ENCODE peak calls at places on chromosomes 13 and 19, in ten cellular contexts. D is cardiac muscle cell; U is CD8-positive, alpha-beta T cell; X is left ventricle myocardium inferior; L is heart left ventricle; Z is thyroid gland; S is hepatocyte; E is small intestine; W is neural progenitor cell; Q is CD4-positive, CD25-positive, alpha-beta regulatory T cell. N is an unnamed sample.

GRCh38 chr13:104782741-104783140 is 1716.5 kb upstream of the SLC10A2 start:
- DNase-seq in D (no peak), U (no peak), X (no peak), L (no peak), Z (no peak), S (no peak), E (no peak), W (no peak), Q (no peak), N (no peak)

GRCh38 chr13:75326173-75327131 is 155.5 kb downstream of the TBC1D4 start:
- DNase-seq in D (peak; percentile 76), U (peak; percentile 26), X (no peak), L (no peak), Z (no peak), S (peak; percentile 9), E (peak; percentile 25), W (no peak), Q (peak; percentile 86), N (peak; percentile 87)

GRCh38 chr19:45251452-45252354 is 632 bp downstream of the MARK4 start:
- DNase-seq in D (no peak), U (no peak), X (no peak), L (peak; percentile 70), Z (peak; percentile 11), S (peak; percentile 47), E (no peak), W (peak; percentile 74), Q (no peak), N (no peak)

GRCh38 chr19:49395581-49396407 is 7.7 kb downstream of the KASH5 start:
- DNase-seq in D (peak; percentile 39), U (no peak), X (no peak), L (no peak), Z (no peak), S (no peak), E (no peak), W (peak; percentile 63), Q (no peak), N (no peak)

GRCh38 chr19:1104452-1105216 is 840 bp downstream of the GPX4 start:
- DNase-seq in D (peak; percentile 80), U (peak; percentile 61), X (peak; percentile 80), L (peak; percentile 85), Z (peak; percentile 80), S (peak; percentile 93), E (peak; percentile 80), W (peak; percentile 92), Q (peak; percentile 71), N (peak; percentile 80)

GRCh38 chr13:74554581-74555290 is 420.5 kb upstream of the KLF12 start:
- DNase-seq in D (no peak), U (no peak), X (no peak), L (no peak), Z (no peak), S (no peak), E (no peak), W (no peak), Q (no peak), N (no peak)

GRCh38 chr19:45498411-45499195 is at the start of gene PPM1N:
- DNase-seq in D (peak; percentile 34), U (peak; percentile 64), X (no peak), L (no peak), Z (no peak), S (peak; percentile 63), E (no peak), W (peak; percentile 84), Q (peak; percentile 71), N (peak; percentile 62)

GRCh38 chr13:48853381-48854102 is 122.2 kb upstream of the FNDC3A start:
- DNase-seq in D (peak; percentile 39), U (no peak), X (no peak), L (no peak), Z (no peak), S (no peak), E (no peak), W (no peak), Q (no peak), N (no peak)

GRCh38 chr19:41548954-41549688 is 26.8 kb upstream of the CEACAM21 start:
- DNase-seq in D (peak; percentile 20), U (peak; percentile 62), X (no peak), L (no peak), Z (peak; percentile 9), S (no peak), E (peak; percentile 58), W (peak; percentile 48), Q (peak; percentile 75), N (peak; percentile 82)

GRCh38 chr13:109151255-109151654 is 521.8 kb downstream of the MYO16 start:
- DNase-seq in D (no peak), U (no peak), X (no peak), L (no peak), Z (no peak), S (no peak), E (no peak), W (no peak), Q (no peak), N (no peak)

GRCh38 chr19:16034958-16035560 is 41.2 kb upstream of the TPM4 start:
- DNase-seq in D (no peak), U (no peak), X (no peak), L (peak; percentile 57), Z (no peak), S (no peak), E (no peak), W (no peak), Q (no peak), N (no peak)

GRCh38 chr19:44855606-44856005 is 9.5 kb downstream of the NECTIN2 start:
- DNase-seq in D (no peak), U (no peak), X (no peak), L (no peak), Z (no peak), S (no peak), E (no peak), W (no peak), Q (no peak), N (no peak)

GRCh38 chr13:98888890-98889279 is 89.0 kb downstream of the DOCK9 start:
- DNase-seq in D (no peak), U (no peak), X (no peak), L (no peak), Z (no peak), S (no peak), E (no peak), W (no peak), Q (no peak), N (no peak)
- H3K4me1 ChIP-seq in D (peaks cover 11% of the 10 kb centered on the region), U (no peaks in the 10 kb centered on the region), X (peaks cover 47% of the 10 kb centered on the region), L (no peaks in the 10 kb centered on the region), Z (peaks cover 5% of the 10 kb centered on the region), S (peaks cover 12% of the 10 kb centered on the region), E (no peaks in the 10 kb centered on the region), W (peaks cover 9% of the 10 kb centered on the region), Q (no peaks in the 10 kb centered on the region), N (no peaks in the 10 kb centered on the region)

DNA sequence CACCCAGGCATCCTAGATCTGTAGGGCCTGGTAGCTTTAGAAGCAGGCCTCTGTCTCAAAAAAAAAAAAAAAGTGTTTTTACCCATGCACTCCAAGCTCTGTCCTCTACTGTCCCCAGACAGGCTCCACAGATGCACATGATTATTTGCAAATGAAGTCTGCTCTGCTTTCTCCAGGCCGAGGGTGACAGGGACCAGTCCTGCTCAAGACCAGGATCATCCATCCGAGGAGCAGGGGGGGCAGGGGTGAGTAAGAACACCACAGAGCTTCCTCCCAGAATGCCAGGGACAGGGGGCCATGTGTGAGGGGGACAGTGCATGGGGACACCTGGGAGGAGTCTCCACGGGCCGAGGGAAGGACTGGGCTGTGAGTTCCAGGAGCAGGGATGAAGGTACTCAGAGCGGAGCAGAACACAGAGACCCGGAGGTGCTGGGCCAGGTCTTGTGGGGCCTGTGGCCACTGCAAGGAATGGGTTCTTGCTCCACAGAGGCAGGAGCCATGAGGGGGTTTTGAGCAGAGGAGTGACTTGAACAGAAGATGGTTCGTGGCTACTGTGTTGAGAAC is 51.6 kb downstream of the SLC7A9 start:
- DNase-seq in D (no peak), U (no peak), X (no peak), L (no peak), Z (no peak), S (no peak), E (no peak), W (no peak), Q (no peak), N (no peak)
- H3K27ac ChIP-seq in D (no peak overlapping the region), U (no peak overlapping the region), X (no peak overlapping the region), L (no peak overlapping the region), Z (no peak overlapping the region), S (no peak overlapping the region), E (no peak overlapping the region), W (no peak overlapping the region), Q (no peak overlapping the region), N (no peak overlapping the region)

DNA sequence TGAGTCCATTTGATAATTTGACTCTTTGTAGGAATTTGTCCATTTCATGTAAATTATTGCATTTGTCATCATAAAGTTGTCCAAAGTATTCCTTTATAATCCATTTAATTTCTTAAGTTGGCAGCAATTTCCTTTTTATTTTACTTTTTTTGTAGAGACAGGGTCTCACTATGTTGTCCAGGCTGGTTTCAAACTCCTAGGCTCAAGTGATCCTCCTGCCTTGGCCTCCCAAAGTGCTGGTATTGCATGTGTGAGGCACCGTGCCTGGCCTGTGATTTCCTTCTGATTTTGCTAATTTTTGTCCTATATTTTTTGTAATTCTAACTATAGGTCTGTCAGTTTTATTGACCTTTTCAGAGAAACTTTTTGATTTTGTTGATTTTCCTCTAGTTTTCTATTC is 84.9 kb downstream of the URI1 start:
- DNase-seq in D (no peak), U (no peak), X (no peak), L (no peak), Z (no peak), S (no peak), E (no peak), W (no peak), Q (no peak), N (no peak)
- H3K4me1 ChIP-seq in D (no peaks in the 10 kb centered on the region), U (no peaks in the 10 kb centered on the region), X (no peaks in the 10 kb centered on the region), L (no peaks in the 10 kb centered on the region), Z (no peaks in the 10 kb centered on the region), S (no peaks in the 10 kb centered on the region), E (no peaks in the 10 kb centered on the region), W (no peaks in the 10 kb centered on the region), Q (no peaks in the 10 kb centered on the region), N (no peaks in the 10 kb centered on the region)

GRCh38 chr13:20561731-20562130 is 5.2 kb upstream of the IFT88 start:
- DNase-seq in D (no peak), U (no peak), X (no peak), L (no peak), Z (no peak), S (no peak), E (no peak), W (no peak), Q (no peak), N (no peak)

GRCh38 chr13:20565120-20565736 is 1.7 kb upstream of the IFT88 start:
- DNase-seq in D (no peak), U (no peak), X (no peak), L (no peak), Z (no peak), S (no peak), E (no peak), W (no peak), Q (no peak), N (no peak)

GRCh38 chr13:20558982-20559381 is 8.0 kb upstream of the IFT88 start:
- DNase-seq in D (no peak), U (no peak), X (no peak), L (no peak), Z (no peak), S (no peak), E (no peak), W (no peak), Q (no peak), N (no peak)

DNA sequence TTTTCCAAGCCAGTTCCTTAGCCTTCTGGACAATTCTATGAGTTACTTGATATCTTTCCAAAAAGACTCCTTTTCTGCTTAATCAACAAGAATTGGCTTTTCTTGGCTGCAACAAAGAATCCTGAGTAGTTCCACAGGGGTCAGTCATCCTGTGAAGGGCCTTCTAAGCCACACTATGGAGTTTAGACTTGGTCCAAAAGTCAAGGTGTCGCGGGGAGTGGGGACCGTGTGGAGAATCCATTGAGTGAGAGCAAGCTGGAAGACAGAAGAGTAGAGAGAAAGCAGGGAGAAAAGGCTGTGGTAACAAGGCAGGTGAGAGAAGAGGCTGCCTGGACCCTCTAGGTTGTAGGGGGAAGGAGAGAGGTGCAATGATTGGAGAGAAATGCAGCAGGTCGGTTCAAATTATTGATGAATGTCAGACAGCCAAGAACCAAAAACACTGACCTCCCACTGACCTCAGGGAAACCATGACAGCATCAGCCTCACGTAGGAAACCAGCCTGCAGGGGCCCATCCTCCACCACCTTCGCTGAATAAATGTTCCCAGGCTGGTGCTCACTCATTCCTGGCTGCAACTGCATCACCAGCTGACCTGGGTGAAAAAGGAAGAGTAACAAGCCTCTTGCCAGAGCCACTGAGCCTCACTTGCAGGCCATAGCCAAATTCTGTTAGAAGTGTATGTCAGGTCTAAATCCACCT is 7.1 kb upstream of the IFT88 start:
- DNase-seq in D (no peak), U (no peak), X (no peak), L (no peak), Z (no peak), S (peak; percentile 22), E (peak; percentile 62), W (no peak), Q (no peak), N (no peak)
- H3K27ac ChIP-seq in D (no peak overlapping the region), U (no peak overlapping the region), X (no peak overlapping the region), L (no peak overlapping the region), Z (no peak overlapping the region), S (peak overlapping the region; percentile 90), E (peak overlapping the region; percentile 88), W (no peak overlapping the region), Q (no peak overlapping the region), N (no peak overlapping the region)